ENCODE peak calls at places on chromosomes 11 and 22, in four cellular contexts. Q is COLO829, U is A549, O is posterior vena cava. W is an unnamed sample.

GRCh38 chr11:45774023-45774655 is 30.8 kb upstream of the SLC35C1 start:
- DNase-seq in Q (no peak), U (no peak), O (no peak), W (no peak)

GRCh38 chr22:23772315-23773246 is at the start of gene MMP11:
- DNase-seq in Q (no peak), U (no peak), O (peak), W (no peak)

GRCh38 chr22:35622132-35622913 is 5.2 kb upstream of the MB start:
- DNase-seq in Q (no peak), U (no peak), O (no peak), W (no peak)

GRCh38 chr11:125315088-125315740 is 150.7 kb downstream of the PKNOX2 start:
- DNase-seq in Q (peak), U (no peak), O (peak), W (no peak)

GRCh38 chr22:17824452-17824851 is 50.2 kb upstream of the BID start:
- DNase-seq in Q (no peak), U (no peak), O (no peak), W (no peak)

GRCh38 chr11:118437736-118438125 is 1.4 kb downstream of the KMT2A start:
- DNase-seq in Q (no peak), U (no peak), O (no peak), W (no peak)

GRCh38 chr22:45805413-45805812 is 133.8 kb downstream of the ATXN10 start:
- DNase-seq in Q (no peak), U (no peak), O (no peak), W (no peak)

GRCh38 chr22:19578180-19579004 is 54.2 kb upstream of the CLDN5 start:
- DNase-seq in Q (no peak), U (no peak), O (no peak), W (no peak)

GRCh38 chr11:6357222-6357621 is 33.1 kb upstream of the SMPD1 start:
- DNase-seq in Q (peak), U (no peak), O (peak), W (peak)

GRCh38 chr11:87597696-87598095 is 560.0 kb downstream of the TMEM135 start:
- DNase-seq in Q (no peak), U (no peak), O (no peak), W (no peak)

GRCh38 chr22:20438678-20439492 is 1.3 kb upstream of the SCARF2 start:
- DNase-seq in Q (no peak), U (no peak), O (peak), W (peak)

GRCh38 chr11:77590194-77590591 is 440 bp downstream of the AQP11 start:
- DNase-seq in Q (no peak), U (peak), O (peak), W (peak)

GRCh38 chr22:38696606-38697005 is 4.1 kb downstream of the JOSD1 start:
- DNase-seq in Q (peak), U (peak), O (no peak), W (no peak)

GRCh38 chr11:130042093-130042591 is 27.6 kb upstream of the APLP2 start:
- DNase-seq in Q (no peak), U (peak), O (no peak), W (peak)

GRCh38 chr11:124716596-124716995 is 23.1 kb upstream of the NRGN start:
- DNase-seq in Q (no peak), U (no peak), O (no peak), W (no peak)

GRCh38 chr11:8196749-8197148 is 27.9 kb upstream of the RIC3 start:
- DNase-seq in Q (no peak), U (no peak), O (no peak), W (no peak)

GRCh38 chr22:22789233-22789921 is 98.2 kb upstream of the IGLL5 start:
- DNase-seq in Q (no peak), U (no peak), O (no peak), W (no peak)

GRCh38 chr11:14773755-14774154 is 118.3 kb downstream of the CYP2R1 start:
- DNase-seq in Q (peak), U (no peak), O (no peak), W (peak)

GRCh38 chr11:2071748-2072385 is 67.3 kb downstream of the IGF2 start:
- DNase-seq in Q (no peak), U (no peak), O (no peak), W (no peak)

GRCh38 chr11:27865105-27865504 is 164.8 kb upstream of the BDNF start:
- DNase-seq in Q (no peak), U (no peak), O (no peak), W (no peak)

GRCh38 chr11:34599406-34599901 is 21.4 kb upstream of the EHF start:
- DNase-seq in Q (peak), U (peak), O (no peak), W (peak)

GRCh38 chr11:8059571-8060011 is 21.4 kb upstream of the TUB start:
- DNase-seq in Q (no peak), U (no peak), O (no peak), W (no peak)

GRCh38 chr22:47543447-47543846 is 781.0 kb downstream of the TBC1D22A start:
- DNase-seq in Q (no peak), U (no peak), O (peak), W (no peak)

GRCh38 chr22:32517921-32518320 is 43.3 kb downstream of the FBXO7 start:
- DNase-seq in Q (no peak), U (no peak), O (no peak), W (no peak)

GRCh38 chr22:27283714-27284113 is 517.8 kb downstream of the MN1 start:
- DNase-seq in Q (no peak), U (no peak), O (no peak), W (peak)

GRCh38 chr22:25403752-25404471 is 160.6 kb upstream of the GRK3 start:
- DNase-seq in Q (no peak), U (no peak), O (peak), W (peak)

GRCh38 chr11:66752148-66752547 is 23.1 kb upstream of the SPTBN2 start:
- DNase-seq in Q (no peak), U (no peak), O (no peak), W (no peak)

W was measured in SK-MEL-5.